ENCODE peak calls at places on chromosomes 16 and 17, in seven cellular contexts. L is A549, D is lung, M is MM.1S, H is OCI-LY7, E is heart right ventricle, X is mammary epithelial cell. Q is an unnamed sample.
A peak's percentile ranks its signal among the peaks of the same experiment; 100 is the strongest.

GRCh38 chr16:74035816-74036215 is 260.8 kb upstream of the PSMD7 start:
- DNase-seq in L (peak; percentile 17), D (no peak), M (no peak), H (peak; percentile 4), E (no peak), X (no peak), Q (no peak)

GRCh38 chr17:14396542-14396941 is 95.7 kb downstream of the HS3ST3B1 start:
- DNase-seq in L (no peak), D (no peak), M (no peak), H (no peak), E (no peak), X (no peak), Q (no peak)

GRCh38 chr17:81131486-81132196 is 33.7 kb upstream of the PVALEF start:
- DNase-seq in L (no peak), D (peak; percentile 83), M (no peak), H (no peak), E (no peak), X (no peak), Q (peak; percentile 98)

GRCh38 chr16:11219188-11219587 is 36.8 kb downstream of the SOCS1 start:
- DNase-seq in L (no peak), D (no peak), M (no peak), H (no peak), E (no peak), X (no peak), Q (no peak)

GRCh38 chr16:24653725-24654124 is 75.7 kb upstream of the TNRC6A start:
- DNase-seq in L (no peak), D (no peak), M (no peak), H (no peak), E (no peak), X (no peak), Q (no peak)

GRCh38 chr16:72099377-72099818 is 5.8 kb downstream of the DHX38 start:
- DNase-seq in L (peak; percentile 87), D (peak; percentile 37), M (peak; percentile 51), H (peak; percentile 67), E (peak; percentile 34), X (peak; percentile 45), Q (peak; percentile 63)

GRCh38 chr16:51500306-51500705 is 349.2 kb upstream of the SALL1 start:
- DNase-seq in L (peak; percentile 10), D (no peak), M (no peak), H (no peak), E (no peak), X (peak; percentile 14), Q (no peak)

GRCh38 chr16:66741131-66741900 is 10.1 kb downstream of the DYNC1LI2 start:
- DNase-seq in L (peak; percentile 68), D (peak; percentile 91), M (no peak), H (no peak), E (peak; percentile 97), X (peak; percentile 75), Q (peak; percentile 79)

GRCh38 chr17:1315891-1316403 is 36.5 kb downstream of the TRARG1 start:
- DNase-seq in L (no peak), D (no peak), M (no peak), H (no peak), E (peak; percentile 23), X (no peak), Q (no peak)

GRCh38 chr16:4404967-4405696 is 11.3 kb downstream of the CORO7 start:
- DNase-seq in L (no peak), D (no peak), M (no peak), H (no peak), E (no peak), X (no peak), Q (no peak)

GRCh38 chr16:7211781-7212180 is 120.9 kb upstream of the RBFOX1 start:
- DNase-seq in L (no peak), D (no peak), M (no peak), H (no peak), E (no peak), X (no peak), Q (no peak)

GRCh38 chr17:42287305-42288077 is 807 bp upstream of the STAT5A start:
- DNase-seq in L (no peak), D (no peak), M (no peak), H (no peak), E (peak; percentile 53), X (no peak), Q (no peak)

GRCh38 chr16:81036751-81037350 is 1.2 kb downstream of the ATMIN start:
- DNase-seq in L (no peak), D (no peak), M (no peak), H (peak; percentile 43), E (peak; percentile 55), X (peak; percentile 2), Q (peak; percentile 27)

GRCh38 chr16:89188064-89188441 is 12.3 kb downstream of the SLC22A31 start:
- DNase-seq in L (no peak), D (no peak), M (no peak), H (no peak), E (no peak), X (no peak), Q (no peak)

GRCh38 chr17:19513897-19514488 is 19.7 kb upstream of the SLC47A1 start:
- DNase-seq in L (peak; percentile 72), D (peak; percentile 69), M (peak; percentile 78), H (peak; percentile 74), E (peak; percentile 68), X (peak; percentile 28), Q (peak; percentile 70)

GRCh38 chr16:15446901-15447300 is 12.5 kb downstream of the BMERB1 start:
- DNase-seq in L (no peak), D (no peak), M (no peak), H (no peak), E (no peak), X (no peak), Q (no peak)

GRCh38 chr16:15445450-15445849 is 11.1 kb downstream of the BMERB1 start:
- DNase-seq in L (no peak), D (no peak), M (no peak), H (no peak), E (no peak), X (no peak), Q (no peak)

GRCh38 chr16:15440852-15441251 is 6.5 kb downstream of the BMERB1 start:
- DNase-seq in L (peak; percentile 58), D (no peak), M (no peak), H (no peak), E (no peak), X (peak; percentile 54), Q (peak; percentile 55)

GRCh38 chr16:15444264-15444663 is 9.9 kb downstream of the BMERB1 start:
- DNase-seq in L (no peak), D (no peak), M (no peak), H (no peak), E (no peak), X (no peak), Q (no peak)

DNA sequence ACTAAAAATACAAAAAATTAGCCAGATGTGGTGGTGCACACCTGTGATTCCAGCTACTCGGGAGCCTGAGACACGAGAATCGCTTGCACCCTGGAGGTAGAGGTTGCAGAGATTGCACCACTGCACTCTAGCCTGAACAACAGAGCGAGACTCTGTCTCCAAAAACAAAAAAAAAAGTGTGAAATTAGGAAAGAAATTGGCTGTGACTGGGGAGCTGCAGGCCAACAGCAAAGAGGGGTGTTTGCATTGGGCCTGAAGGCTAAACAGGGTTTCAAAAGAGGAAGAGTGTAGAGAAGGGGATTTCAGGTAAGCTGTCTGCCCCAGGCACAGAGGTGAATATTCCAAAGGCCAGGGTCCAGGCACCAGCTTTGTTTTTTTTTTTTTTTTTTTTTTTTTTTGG is 9.4 kb downstream of the BMERB1 start:
- DNase-seq in L (no peak), D (no peak), M (no peak), H (no peak), E (no peak), X (no peak), Q (peak; percentile 29)
- H3K4me1 ChIP-seq in L (peaks cover 48% of the 10 kb centered on the region), D (peaks cover 1% of the 10 kb centered on the region), M (no peaks in the 10 kb centered on the region), H (no peaks in the 10 kb centered on the region), E (peaks cover 6% of the 10 kb centered on the region), X (peaks cover 3% of the 10 kb centered on the region), Q (peaks cover 3% of the 10 kb centered on the region)

GRCh38 chr16:85424260-85425060 is 188.7 kb upstream of the GSE1 start:
- DNase-seq in L (no peak), D (no peak), M (no peak), H (no peak), E (no peak), X (no peak), Q (no peak)
- H3K4me1 ChIP-seq in L (peaks cover 27% of the 10 kb centered on the region), D (peaks cover 3% of the 10 kb centered on the region), M (no peaks in the 10 kb centered on the region), H (no peaks in the 10 kb centered on the region), E (no peaks in the 10 kb centered on the region), X (no peaks in the 10 kb centered on the region), Q (no peaks in the 10 kb centered on the region)

GRCh38 chr17:50657627-50658026 is 22.9 kb downstream of the ABCC3 start:
- DNase-seq in L (no peak), D (no peak), M (no peak), H (no peak), E (no peak), X (no peak), Q (peak; percentile 91)

GRCh38 chr17:50657054-50657453 is 22.4 kb downstream of the ABCC3 start:
- DNase-seq in L (no peak), D (no peak), M (no peak), H (no peak), E (no peak), X (no peak), Q (peak; percentile 70)

GRCh38 chr17:50660042-50660886 is 25.6 kb downstream of the ABCC3 start:
- DNase-seq in L (peak; percentile 82), D (no peak), M (no peak), H (no peak), E (no peak), X (no peak), Q (peak; percentile 72)

GRCh38 chr17:50659220-50659619 is 24.5 kb downstream of the ABCC3 start:
- DNase-seq in L (no peak), D (no peak), M (no peak), H (no peak), E (no peak), X (no peak), Q (no peak)

GRCh38 chr17:50658602-50659001 is 23.9 kb downstream of the ABCC3 start:
- DNase-seq in L (no peak), D (no peak), M (no peak), H (no peak), E (no peak), X (no peak), Q (no peak)
- H3K4me1 ChIP-seq in L (peaks cover 87% of the 10 kb centered on the region), D (peaks cover 25% of the 10 kb centered on the region), M (peaks cover 13% of the 10 kb centered on the region), H (peaks cover 8% of the 10 kb centered on the region), E (peaks cover 29% of the 10 kb centered on the region), X (peaks cover 31% of the 10 kb centered on the region), Q (peaks cover 12% of the 10 kb centered on the region)

GRCh38 chr17:77723071-77723908 is 235.2 kb upstream of the TNRC6C start:
- DNase-seq in L (no peak), D (no peak), M (no peak), H (no peak), E (no peak), X (no peak), Q (no peak)
- H3K4me1 ChIP-seq in L (no peaks in the 10 kb centered on the region), D (no peaks in the 10 kb centered on the region), M (peaks cover 26% of the 10 kb centered on the region), H (peaks cover 18% of the 10 kb centered on the region), E (peaks cover 18% of the 10 kb centered on the region), X (no peaks in the 10 kb centered on the region), Q (peaks cover 3% of the 10 kb centered on the region)

GRCh38 chr16:68090526-68090925 is 5.4 kb downstream of the NFATC3 start:
- DNase-seq in L (no peak), D (no peak), M (no peak), H (no peak), E (no peak), X (no peak), Q (no peak)
- H3K4me1 ChIP-seq in L (peaks cover 55% of the 10 kb centered on the region), D (peaks cover 3% of the 10 kb centered on the region), M (peaks cover 36% of the 10 kb centered on the region), H (peaks cover 68% of the 10 kb centered on the region), E (peaks cover 91% of the 10 kb centered on the region), X (peaks cover 49% of the 10 kb centered on the region), Q (peaks cover 15% of the 10 kb centered on the region)

Q was measured in small intestine.